ENCODE peak calls at places on chromosomes 13 and 19, in four cellular contexts. B, O, Y and U are unnamed samples.

GRCh38 chr13:48078251-48078656 is 16.6 kb downstream of the MED4 start:
- DNase-seq in B (peak), O (peak), Y (no peak), U (no peak)

GRCh38 chr13:113650275-113650674 is 7.7 kb downstream of the ATP4B start:
- DNase-seq in B (no peak), O (no peak), Y (no peak), U (no peak)

GRCh38 chr19:23071087-23071511 is 45.7 kb upstream of the ZNF730 start:
- DNase-seq in B (no peak), O (no peak), Y (peak), U (peak)

GRCh38 chr13:113881614-113882265 is 17.9 kb upstream of the GAS6 start:
- DNase-seq in B (peak), O (no peak), Y (no peak), U (no peak)

GRCh38 chr19:56842421-56842820 is 1.9 kb upstream of the PEG3 start:
- DNase-seq in B (no peak), O (no peak), Y (no peak), U (no peak)

GRCh38 chr13:45149964-45150363 is 29.7 kb downstream of the GTF2F2 start:
- DNase-seq in B (no peak), O (no peak), Y (no peak), U (peak)

GRCh38 chr19:46373573-46374359 is 26.9 kb downstream of the PPP5C start:
- DNase-seq in B (peak), O (no peak), Y (no peak), U (peak)

GRCh38 chr19:37778613-37779138 is 710 bp downstream of the ZNF573 start:
- DNase-seq in B (no peak), O (no peak), Y (peak), U (peak)

GRCh38 chr19:35231956-35232746 is 3.6 kb upstream of the FAM187B start:
- DNase-seq in B (no peak), O (no peak), Y (no peak), U (no peak)

GRCh38 chr19:40530091-40530901 is 46.4 kb upstream of the SHKBP1 start:
- DNase-seq in B (no peak), O (no peak), Y (peak), U (no peak)

GRCh38 chr13:74452176-74452575 is 318.0 kb upstream of the KLF12 start:
- DNase-seq in B (no peak), O (no peak), Y (no peak), U (peak)

GRCh38 chr13:79283742-79284141 is 122.3 kb downstream of the RBM26 start:
- DNase-seq in B (no peak), O (no peak), Y (no peak), U (no peak)

GRCh38 chr19:45403781-45404556 is 900 bp downstream of the PPP1R13L start:
- DNase-seq in B (peak), O (no peak), Y (peak), U (no peak)

GRCh38 chr19:28502879-28503734 is 709.8 kb downstream of the UQCRFS1 start:
- DNase-seq in B (no peak), O (no peak), Y (no peak), U (no peak)

GRCh38 chr13:110448230-110448629 is 113.3 kb downstream of the RAB20 start:
- DNase-seq in B (no peak), O (no peak), Y (no peak), U (peak)

GRCh38 chr13:113596321-113597200 is 12.0 kb downstream of the TFDP1 start:
- DNase-seq in B (no peak), O (no peak), Y (no peak), U (no peak)

GRCh38 chr13:85520445-85520844 is 278.8 kb downstream of the SLITRK6 start:
- DNase-seq in B (no peak), O (no peak), Y (no peak), U (peak)

GRCh38 chr19:18895038-18895827 is 725 bp downstream of the CERS1 start:
- DNase-seq in B (peak), O (no peak), Y (peak), U (no peak)
- TF ChIP-seq FOS in B (no peak), O (no peak), Y (no peak), U (no peak)

GRCh38 chr13:43787518-43787891 is 733 bp upstream of the ENOX1 start:
- DNase-seq in B (no peak), O (no peak), Y (no peak), U (no peak)

GRCh38 chr13:43786472-43786765 is 353 bp downstream of the ENOX1 start:
- DNase-seq in B (no peak), O (no peak), Y (no peak), U (no peak)

GRCh38 chr13:43786766-43787517 is at the start of gene ENOX1:
- DNase-seq in B (peak), O (no peak), Y (no peak), U (peak)

GRCh38 chr13:43785681-43786471 is 896 bp downstream of the ENOX1 start:
- DNase-seq in B (peak), O (no peak), Y (no peak), U (peak)

DNA sequence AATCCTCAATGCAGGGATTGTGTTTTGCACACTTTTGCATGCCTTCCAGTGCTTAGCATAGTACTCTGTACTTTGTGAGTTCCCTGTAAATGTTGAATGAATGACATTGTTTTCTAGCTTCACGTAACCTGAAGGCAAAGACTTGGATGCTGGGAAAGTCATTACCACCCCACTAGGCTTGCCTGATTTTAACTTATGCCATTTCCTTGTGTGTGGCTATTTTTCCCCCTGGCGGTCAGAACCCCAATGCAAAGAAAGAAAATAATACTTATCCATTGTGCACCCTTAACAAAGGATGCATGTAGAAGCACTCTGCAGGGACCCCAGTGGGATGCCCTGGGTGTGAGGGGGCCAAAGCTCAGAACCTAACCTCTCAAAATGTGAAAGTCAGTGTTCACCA is 1.2 kb upstream of the ENOX1 start:
- DNase-seq in B (peak), O (no peak), Y (peak), U (peak)
- TF ChIP-seq FOS in B (no peak), O (no peak), Y (no peak), U (no peak)

DNA sequence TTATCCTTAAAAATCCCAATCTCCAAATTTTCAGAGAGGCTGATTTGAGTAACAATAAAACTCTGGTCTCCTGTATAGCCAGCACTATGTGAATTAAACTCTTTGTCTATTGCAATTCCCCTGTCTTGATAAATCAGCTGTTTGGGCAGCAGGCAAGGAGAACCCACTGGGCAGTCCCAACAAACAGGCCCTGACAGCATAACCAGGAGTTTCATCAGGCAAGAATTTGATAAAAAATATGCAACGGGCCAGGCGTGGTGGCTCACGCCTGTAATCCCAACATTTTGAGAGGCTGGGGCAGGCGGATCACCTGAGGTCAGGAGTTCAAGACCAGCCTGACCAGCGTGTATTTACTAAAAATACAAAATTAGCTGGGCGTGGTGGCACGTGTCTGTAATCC is 42.1 kb downstream of the STK24 start:
- DNase-seq in B (no peak), O (no peak), Y (no peak), U (no peak)
- TF ChIP-seq FOS in B (no peak), O (no peak), Y (no peak), U (no peak)

DNA sequence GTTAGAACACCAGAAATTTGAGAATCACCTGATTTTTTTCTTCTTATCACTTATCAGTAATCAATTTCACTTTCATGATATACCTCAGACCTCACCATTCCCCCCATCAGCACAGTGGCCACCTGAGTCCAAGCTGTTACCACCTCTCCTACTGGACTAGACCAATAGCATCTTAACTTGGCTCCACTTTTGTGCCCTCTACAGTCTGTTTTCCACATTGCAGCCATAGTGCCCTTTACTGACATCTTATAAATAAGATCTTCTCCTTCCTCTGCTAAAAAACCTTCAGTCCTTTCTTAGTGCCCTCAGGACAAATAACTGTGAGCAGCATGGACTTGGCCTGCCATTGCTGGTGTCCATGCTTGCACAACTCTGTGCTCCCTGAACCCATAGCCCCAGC is 380.7 kb downstream of the LMO7 start:
- DNase-seq in B (peak), O (no peak), Y (peak), U (peak)
- TF ChIP-seq FOS in B (no peak), O (no peak), Y (no peak), U (no peak)

DNA sequence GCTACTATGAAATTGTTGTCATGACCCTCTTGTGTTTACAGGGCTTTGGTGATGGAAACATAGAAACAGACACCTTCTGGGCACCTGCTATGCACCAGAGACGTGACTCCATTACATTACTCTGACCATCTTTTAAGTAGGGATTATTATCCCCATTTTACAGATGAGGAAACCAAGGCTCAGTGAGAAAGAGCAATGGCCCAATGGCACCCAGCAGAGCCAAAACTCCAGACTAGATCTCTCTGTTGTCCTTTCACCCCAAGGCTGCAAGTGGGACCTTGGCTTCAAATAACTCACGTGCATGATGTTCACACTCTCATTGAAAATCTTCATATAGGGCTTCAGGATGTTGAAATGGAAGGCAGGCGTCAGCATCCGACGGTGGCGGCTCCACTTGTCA is 5.9 kb downstream of the CYP4F2 start:
- DNase-seq in B (no peak), O (no peak), Y (no peak), U (no peak)
- TF ChIP-seq FOS in B (no peak), O (no peak), Y (no peak), U (no peak)

DNA sequence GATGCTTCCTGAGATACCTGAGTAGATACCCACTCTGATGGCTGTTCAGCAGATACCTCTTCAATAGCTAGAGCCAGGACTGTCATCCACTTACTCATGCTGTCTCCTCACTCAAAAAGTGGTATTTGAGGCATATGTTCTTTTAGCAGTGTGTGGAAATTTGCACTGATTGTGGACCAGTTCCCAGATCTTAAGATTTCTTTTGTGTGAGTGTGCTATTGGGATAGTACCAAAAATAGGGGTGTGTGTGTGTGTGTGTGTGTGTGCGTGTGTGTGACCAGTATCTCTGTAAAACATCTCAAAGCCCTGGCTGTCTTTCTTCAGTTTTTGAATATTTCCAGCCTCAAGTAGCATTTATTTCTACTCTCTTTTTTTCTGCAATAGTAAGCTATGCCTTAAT is 108.3 kb downstream of the SLITRK5 start:
- DNase-seq in B (no peak), O (no peak), Y (no peak), U (no peak)
- TF ChIP-seq FOS in B (no peak), O (no peak), Y (no peak), U (no peak)

GRCh38 chr19:16068696-16069259 is 7.5 kb upstream of the TPM4 start:
- DNase-seq in B (peak), O (no peak), Y (no peak), U (no peak)
- TF ChIP-seq FOS in B (no peak), O (no peak), Y (no peak), U (no peak)

GRCh38 chr19:5089283-5089682 is 120.4 kb downstream of the KDM4B start:
- DNase-seq in B (no peak), O (no peak), Y (no peak), U (no peak)

GRCh38 chr19:5086232-5086631 is 117.3 kb downstream of the KDM4B start:
- DNase-seq in B (no peak), O (no peak), Y (no peak), U (no peak)

GRCh38 chr19:5085566-5085965 is 116.7 kb downstream of the KDM4B start:
- DNase-seq in B (no peak), O (no peak), Y (no peak), U (no peak)

GRCh38 chr19:5083547-5083965 is 114.6 kb downstream of the KDM4B start:
- DNase-seq in B (no peak), O (no peak), Y (peak), U (no peak)

GRCh38 chr19:5086725-5087439 is 118.0 kb downstream of the KDM4B start:
- DNase-seq in B (no peak), O (no peak), Y (no peak), U (no peak)
- TF ChIP-seq FOS in B (no peak), O (no peak), Y (no peak), U (no peak)